ENCODE peak calls at places on chromosomes 1 and 21, in four cellular contexts. D is lower leg skin, C is IMR-90, Y is adrenal gland. L is an unnamed sample.

GRCh38 chr1:96721382-96722160 is at the start of gene PTBP2:
- DNase-seq in Y (peak), C (peak), D (peak), L (peak)

GRCh38 chr1:168751195-168751650 is 22.2 kb upstream of the DPT start:
- DNase-seq in D (no peak), C (no peak), Y (no peak), L (no peak)

GRCh38 chr1:7427066-7427465 is 344.0 kb upstream of the VAMP3 start:
- DNase-seq in Y (no peak), C (peak), D (no peak), L (no peak)

GRCh38 chr21:35475006-35475405 is 425.9 kb upstream of the RUNX1 start:
- DNase-seq in D (peak), C (peak), Y (no peak), L (no peak)

GRCh38 chr1:212147581-212148033 is 112.1 kb downstream of the DTL start:
- DNase-seq in Y (no peak), D (no peak), C (no peak), L (no peak)

GRCh38 chr1:100643430-100644196 is 75.9 kb upstream of the VCAM1 start:
- DNase-seq in C (peak), D (no peak), Y (no peak), L (no peak)

GRCh38 chr21:36518883-36519492 is 39.1 kb upstream of the CLDN14 start:
- DNase-seq in D (no peak), Y (no peak), C (no peak), L (no peak)

GRCh38 chr1:18557621-18558465 is 72.8 kb upstream of the PAX7 start:
- DNase-seq in D (no peak), Y (peak), C (no peak), L (no peak)

GRCh38 chr1:162663589-162664030 is 31.3 kb downstream of the DDR2 start:
- DNase-seq in C (peak), D (peak), Y (peak), L (peak)

GRCh38 chr1:163701783-163702182 is 380.0 kb downstream of the NUF2 start:
- DNase-seq in D (no peak), Y (no peak), C (no peak), L (no peak)

GRCh38 chr1:25186608-25187007 is 45.7 kb downstream of the SYF2 start:
- DNase-seq in Y (no peak), D (no peak), C (no peak), L (no peak)

GRCh38 chr21:46187814-46188213 is 3.6 kb upstream of the SPATC1L start:
- DNase-seq in Y (no peak), C (no peak), D (no peak), L (no peak)

GRCh38 chr1:94716966-94717365 is 103.2 kb upstream of the SLC44A3 start:
- DNase-seq in Y (no peak), D (no peak), C (no peak), L (no peak)

GRCh38 chr1:58442114-58442513 is 104.4 kb downstream of the OMA1 start:
- DNase-seq in Y (no peak), C (no peak), D (no peak), L (no peak)

GRCh38 chr1:56081151-56081550 is 498.2 kb downstream of the PLPP3 start:
- DNase-seq in C (peak), D (no peak), Y (no peak), L (peak)

GRCh38 chr21:45445369-45445768 is 40.4 kb downstream of the COL18A1 start:
- DNase-seq in Y (no peak), C (no peak), D (no peak), L (no peak)

GRCh38 chr21:41956926-41957729 is 3.3 kb upstream of the C2CD2 start:
- DNase-seq in Y (peak), C (peak), D (no peak), L (no peak)

GRCh38 chr1:98051065-98051675 is 130.3 kb upstream of the DPYD start:
- DNase-seq in C (peak), D (peak), Y (peak), L (peak)

GRCh38 chr1:39960461-39960958 is 5.6 kb downstream of the MFSD2A start:
- DNase-seq in D (peak), Y (no peak), C (no peak), L (no peak)
- H3K4me3 ChIP-seq in D (no peak), Y (no peak), C (no peak), L (no peak)

GRCh38 chr1:11262171-11263049 is at the start of gene MTOR:
- DNase-seq in C (peak), Y (peak), D (peak), L (peak)
- TF ChIP-seq POLR2A in C (peak), Y (peak), D (no peak), L (no peak)

GRCh38 chr1:244915736-244916135 is 51.4 kb upstream of the HNRNPU start:
- DNase-seq in C (no peak), Y (no peak), D (no peak), L (no peak)

GRCh38 chr1:244919320-244920282 is 55.3 kb upstream of the HNRNPU start:
- DNase-seq in C (no peak), Y (no peak), D (no peak), L (no peak)

GRCh38 chr1:244918422-244919319 is 54.3 kb upstream of the HNRNPU start:
- DNase-seq in Y (peak), D (no peak), C (peak), L (peak)

GRCh38 chr1:244917271-244917670 is 52.9 kb upstream of the HNRNPU start:
- DNase-seq in D (no peak), Y (no peak), C (no peak), L (no peak)

DNA sequence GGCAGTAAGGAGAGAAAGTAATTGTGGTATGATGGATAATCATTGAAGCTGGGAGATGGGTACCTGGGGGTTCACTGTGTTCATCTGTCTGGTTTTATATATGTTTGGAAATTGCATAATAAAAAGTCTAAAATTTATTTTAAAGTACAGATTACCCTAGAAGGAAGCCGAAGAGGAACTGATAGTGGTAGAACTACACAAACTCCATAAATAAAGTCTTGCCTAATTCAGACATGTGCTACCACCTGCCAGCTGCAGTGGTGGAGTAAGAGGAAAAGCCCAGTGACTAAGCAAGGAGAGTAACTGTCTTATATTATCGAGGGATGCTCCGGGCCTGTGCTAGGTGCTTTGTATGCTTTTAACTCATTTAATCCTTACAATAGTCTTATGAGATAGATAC is 56.6 kb upstream of the HNRNPU start:
- DNase-seq in Y (no peak), D (no peak), C (peak), L (no peak)
- H3K4me3 ChIP-seq in Y (no peak), D (no peak), C (no peak), L (no peak)

GRCh38 chr1:26575350-26575747 is 45.8 kb downstream of the RPS6KA1 start:
- DNase-seq in C (no peak), Y (no peak), D (no peak), L (no peak)
- TF ChIP-seq POLR2A in C (no peak), Y (no peak), D (no peak), L (no peak)

GRCh38 chr1:221335161-221336101 is 406.5 kb downstream of the DUSP10 start:
- DNase-seq in Y (peak), C (peak), D (peak), L (peak)

GRCh38 chr1:221334082-221334481 is 407.8 kb downstream of the DUSP10 start:
- DNase-seq in Y (no peak), D (no peak), C (peak), L (no peak)

GRCh38 chr1:221337106-221337505 is 404.8 kb downstream of the DUSP10 start:
- DNase-seq in D (no peak), C (no peak), Y (no peak), L (no peak)

GRCh38 chr1:221331263-221332183 is 410.4 kb downstream of the DUSP10 start:
- DNase-seq in D (no peak), C (no peak), Y (no peak), L (no peak)

GRCh38 chr1:221336141-221336540 is 405.7 kb downstream of the DUSP10 start:
- DNase-seq in C (peak), D (no peak), Y (no peak), L (no peak)
- H3K4me3 ChIP-seq in C (no peak), D (no peak), Y (no peak), L (no peak)